ENCODE peak calls at places on chromosomes 4 and X, in nine cellular contexts. R is kidney epithelial cell, B is fibroblast of mammary gland, G is body of pancreas, E is AG10803, I is tibial nerve, X is ovary, N is A549, W is brain microvascular endothelial cell. V is an unnamed sample.

GRCh38 chr4:83010111-83010521 is 507 bp downstream of the LIN54 start:
- DNase-seq in R (no peak), B (peak; percentile 53), G (no peak), E (peak; percentile 33), I (no peak), X (no peak), N (no peak), W (peak; percentile 11), V (no peak)

GRCh38 chrX:35890699-35891098 is 28.8 kb upstream of the CFAP47 start:
- DNase-seq in R (peak; percentile 7), B (peak; percentile 31), G (peak; percentile 71), E (no peak), I (no peak), X (no peak), N (peak; percentile 79), W (no peak), V (peak; percentile 53)

GRCh38 chr4:107736924-107737448 is 17.0 kb upstream of the PAPSS1 start:
- DNase-seq in R (no peak), B (peak; percentile 68), G (peak; percentile 49), E (peak; percentile 62), I (no peak), X (no peak), N (peak; percentile 29), W (no peak), V (no peak)

GRCh38 chrX:23066588-23067281 is 67.0 kb downstream of the DDX53 start:
- DNase-seq in R (no peak), B (no peak), G (no peak), E (no peak), I (no peak), X (no peak), N (no peak), W (no peak), V (no peak)

GRCh38 chr4:164935363-164935762 is 42.1 kb downstream of the TRIM61 start:
- DNase-seq in R (no peak), B (no peak), G (no peak), E (no peak), I (no peak), X (no peak), N (no peak), W (peak; percentile 11), V (no peak)

GRCh38 chr4:26110493-26110892 is 196.5 kb downstream of the SMIM20 start:
- DNase-seq in R (no peak), B (no peak), G (no peak), E (no peak), I (no peak), X (no peak), N (no peak), W (no peak), V (peak; percentile 65)

GRCh38 chr4:26609868-26610267 is 26.0 kb downstream of the TBC1D19 start:
- DNase-seq in R (no peak), B (no peak), G (no peak), E (no peak), I (no peak), X (no peak), N (no peak), W (no peak), V (no peak)

GRCh38 chrX:69232945-69233344 is 67.7 kb upstream of the PJA1 start:
- DNase-seq in R (no peak), B (peak; percentile 7), G (no peak), E (no peak), I (no peak), X (no peak), N (no peak), W (no peak), V (no peak)

GRCh38 chr4:25467843-25468242 is 90.8 kb downstream of the ANAPC4 start:
- DNase-seq in R (no peak), B (no peak), G (no peak), E (no peak), I (no peak), X (no peak), N (no peak), W (no peak), V (no peak)

GRCh38 chrX:27186671-27187070 is 276.5 kb downstream of the PPP4R3C start:
- DNase-seq in R (no peak), B (peak; percentile 32), G (peak; percentile 20), E (peak; percentile 3), I (no peak), X (no peak), N (peak; percentile 50), W (peak; percentile 38), V (no peak)

GRCh38 chrX:101986571-101986970 is 54.7 kb upstream of the ZMAT1 start:
- DNase-seq in R (no peak), B (no peak), G (no peak), E (peak; percentile 13), I (no peak), X (no peak), N (no peak), W (no peak), V (no peak)

GRCh38 chr4:184400375-184400870 is 73.9 kb downstream of the IRF2 start:
- DNase-seq in R (no peak), B (peak; percentile 96), G (no peak), E (peak; percentile 93), I (peak; percentile 36), X (peak; percentile 45), N (peak; percentile 58), W (peak; percentile 89), V (peak; percentile 66)

GRCh38 chr4:36494016-36494415 is 212.6 kb downstream of the DTHD1 start:
- DNase-seq in R (no peak), B (no peak), G (no peak), E (no peak), I (no peak), X (no peak), N (no peak), W (no peak), V (no peak)

GRCh38 chrX:115013705-115014104 is 3.7 kb downstream of the IL13RA2 start:
- DNase-seq in R (no peak), B (peak; percentile 51), G (no peak), E (peak; percentile 38), I (no peak), X (no peak), N (peak; percentile 1), W (no peak), V (no peak)

GRCh38 chr4:183504930-183505555 is at the start of gene ING2:
- DNase-seq in R (no peak), B (no peak), G (no peak), E (peak; percentile 63), I (peak; percentile 9), X (peak; percentile 53), N (peak; percentile 51), W (peak; percentile 6), V (no peak)

GRCh38 chrX:142251665-142252064 is 46.6 kb upstream of the MAGEC2 start:
- DNase-seq in R (no peak), B (no peak), G (no peak), E (no peak), I (no peak), X (no peak), N (peak; percentile 1), W (no peak), V (no peak)

GRCh38 chr4:99887837-99888236 is 6.4 kb downstream of the LAMTOR3 start:
- DNase-seq in R (no peak), B (peak; percentile 42), G (no peak), E (peak; percentile 41), I (no peak), X (no peak), N (no peak), W (no peak), V (no peak)

GRCh38 chrX:55008571-55009358 is 8.6 kb downstream of the APEX2 start:
- DNase-seq in R (no peak), B (peak; percentile 40), G (no peak), E (peak; percentile 24), I (no peak), X (no peak), N (peak; percentile 6), W (no peak), V (no peak)

GRCh38 chrX:151505796-151506195 is 57.7 kb upstream of the PASD1 start:
- DNase-seq in R (no peak), B (peak; percentile 11), G (no peak), E (peak; percentile 12), I (peak; percentile 9), X (no peak), N (peak; percentile 24), W (no peak), V (no peak)

GRCh38 chr4:24195976-24196736 is 306.3 kb upstream of the PPARGC1A start:
- DNase-seq in R (no peak), B (no peak), G (no peak), E (no peak), I (no peak), X (no peak), N (no peak), W (no peak), V (no peak)
- TF ChIP-seq CTCF in R (peak; percentile 18), B (no peak), G (no peak), E (no peak), I (no peak), X (no peak), N (no peak), W (peak; percentile 30), V (peak; percentile 19)

GRCh38 chr4:133136833-133137232 is 12.3 kb upstream of the PCDH10 start:
- DNase-seq in R (no peak), B (no peak), G (no peak), E (no peak), I (no peak), X (no peak), N (no peak), W (no peak), V (no peak)
- H3K4me3 ChIP-seq in R (no peak overlapping the region), B (no peak overlapping the region), G (no peak overlapping the region), E (no peak overlapping the region), I (no peak overlapping the region), X (no peak overlapping the region), N (no peak overlapping the region), W (no peak overlapping the region), V (no peak overlapping the region)

GRCh38 chr4:67204441-67204840 is 340.9 kb downstream of the CENPC start:
- DNase-seq in R (no peak), B (no peak), G (no peak), E (no peak), I (no peak), X (no peak), N (no peak), W (no peak), V (no peak)

GRCh38 chr4:67201334-67201733 is 344.0 kb downstream of the CENPC start:
- DNase-seq in R (no peak), B (no peak), G (no peak), E (no peak), I (no peak), X (no peak), N (no peak), W (no peak), V (no peak)

GRCh38 chr4:67198757-67199156 is 346.5 kb downstream of the CENPC start:
- DNase-seq in R (peak; percentile 18), B (peak; percentile 9), G (no peak), E (no peak), I (peak; percentile 21), X (no peak), N (peak; percentile 48), W (peak; percentile 35), V (peak; percentile 58)
- TF ChIP-seq CTCF in R (peak; percentile 38), B (no peak), G (peak; percentile 13), E (no peak), I (no peak), X (no peak), N (no peak), W (no peak), V (peak; percentile 72)

DNA sequence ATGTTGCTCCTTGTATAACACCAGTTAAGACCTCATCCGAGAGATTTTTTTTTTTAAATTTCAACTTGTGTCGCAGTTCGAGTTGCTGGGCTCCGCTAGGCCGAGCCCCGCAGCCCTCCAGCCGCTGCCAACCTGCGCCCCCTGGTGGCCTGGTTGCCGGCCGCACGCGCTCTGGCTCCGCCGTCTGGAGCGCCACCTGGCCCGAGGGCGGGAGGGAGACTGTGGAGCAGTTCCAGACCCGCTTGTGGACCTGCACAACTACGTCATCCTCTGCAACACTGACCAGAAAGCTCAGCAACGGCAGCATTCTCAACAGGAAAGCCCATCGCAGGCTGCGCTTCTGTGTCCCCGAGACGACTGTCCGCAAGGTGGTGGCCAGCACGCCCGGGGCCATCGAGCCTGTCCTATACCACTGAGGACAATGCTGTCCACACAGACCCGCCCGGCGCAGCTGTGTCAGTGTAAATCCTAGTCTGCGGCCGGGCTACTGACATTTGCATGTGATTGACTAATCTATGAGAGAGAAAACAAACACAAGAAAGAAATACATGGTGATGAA is 39.1 kb downstream of the ARL9 start:
- DNase-seq in R (peak; percentile 52), B (peak; percentile 78), G (peak; percentile 92), E (peak; percentile 61), I (peak; percentile 73), X (peak; percentile 89), N (peak; percentile 75), W (peak; percentile 71), V (peak; percentile 49)
- H3K4me3 ChIP-seq in R (peak overlapping the region; percentile 23), B (peak overlapping the region; percentile 39), G (no peak overlapping the region), E (peak overlapping the region; percentile 53), I (peak overlapping the region; percentile 30), X (peak overlapping the region; percentile 41), N (peak overlapping the region; percentile 39), W (peak overlapping the region; percentile 56), V (peak overlapping the region; percentile 36)